ENCODE peak calls at places on chromosomes 6 and 20, in four cellular contexts. One of them, this sample, is unnamed.

GRCh38 chr20:32678948-32679347 is 5.2 kb upstream of the C20orf203 start:
- DNase-seq in NB4: no peak
- DNase-seq in pons: peak; percentile 67
- DNase-seq in non-pigmented ciliary epithelial cell: no peak
- DNase-seq in this sample: no peak

GRCh38 chr6:117676577-117677218 is 1.4 kb downstream of the NUS1 start:
- DNase-seq in NB4: peak; percentile 10
- DNase-seq in pons: no peak
- DNase-seq in non-pigmented ciliary epithelial cell: no peak
- DNase-seq in this sample: no peak

GRCh38 chr6:120147218-120147871 is 797.8 kb upstream of the MAN1A1 start:
- DNase-seq in NB4: peak; percentile 4
- DNase-seq in pons: no peak
- DNase-seq in non-pigmented ciliary epithelial cell: no peak
- DNase-seq in this sample: no peak

GRCh38 chr20:1813674-1814635 is 81.3 kb upstream of the SIRPA start:
- DNase-seq in NB4: no peak
- DNase-seq in pons: no peak
- DNase-seq in non-pigmented ciliary epithelial cell: no peak
- DNase-seq in this sample: no peak

GRCh38 chr6:33166811-33167210 is 25.5 kb downstream of the COL11A2 start:
- DNase-seq in NB4: no peak
- DNase-seq in pons: no peak
- DNase-seq in non-pigmented ciliary epithelial cell: no peak
- DNase-seq in this sample: no peak

GRCh38 chr6:69884231-69884630 is 17.9 kb downstream of the COL19A1 start:
- DNase-seq in NB4: no peak
- DNase-seq in pons: no peak
- DNase-seq in non-pigmented ciliary epithelial cell: no peak
- DNase-seq in this sample: no peak

GRCh38 chr6:34067814-34068213 is 78.1 kb downstream of the GRM4 start:
- DNase-seq in NB4: no peak
- DNase-seq in pons: no peak
- DNase-seq in non-pigmented ciliary epithelial cell: no peak
- DNase-seq in this sample: no peak

GRCh38 chr6:159110013-159110412 is 59.2 kb upstream of the FNDC1 start:
- DNase-seq in NB4: peak; percentile 68
- DNase-seq in pons: no peak
- DNase-seq in non-pigmented ciliary epithelial cell: no peak
- DNase-seq in this sample: peak; percentile 25

GRCh38 chr6:4941782-4942672 is 61.8 kb downstream of the RPP40 start:
- DNase-seq in NB4: peak; percentile 91
- DNase-seq in pons: peak; percentile 12
- DNase-seq in non-pigmented ciliary epithelial cell: peak; percentile 89
- DNase-seq in this sample: peak; percentile 82

GRCh38 chr6:146433881-146434741 is 109.5 kb upstream of the RAB32 start:
- DNase-seq in NB4: no peak
- DNase-seq in pons: no peak
- DNase-seq in non-pigmented ciliary epithelial cell: no peak
- DNase-seq in this sample: no peak

GRCh38 chr6:100663219-100663863 is 198.6 kb upstream of the SIM1 start:
- DNase-seq in NB4: no peak
- DNase-seq in pons: no peak
- DNase-seq in non-pigmented ciliary epithelial cell: peak; percentile 90
- DNase-seq in this sample: peak; percentile 58

GRCh38 chr6:118712955-118713354 is 61.6 kb upstream of the CEP85L start:
- DNase-seq in NB4: no peak
- DNase-seq in pons: peak; percentile 67
- DNase-seq in non-pigmented ciliary epithelial cell: no peak
- DNase-seq in this sample: peak; percentile 12

GRCh38 chr20:17210983-17211382 is 15.9 kb upstream of the PCSK2 start:
- DNase-seq in NB4: peak; percentile 53
- DNase-seq in pons: no peak
- DNase-seq in non-pigmented ciliary epithelial cell: no peak
- DNase-seq in this sample: no peak

GRCh38 chr20:16801919-16802651 is 53.9 kb downstream of the OTOR start:
- DNase-seq in NB4: peak; percentile 67
- DNase-seq in pons: peak; percentile 61
- DNase-seq in non-pigmented ciliary epithelial cell: no peak
- DNase-seq in this sample: no peak

GRCh38 chr6:10409160-10409765 is 5.6 kb downstream of the TFAP2A start:
- DNase-seq in NB4: no peak
- DNase-seq in pons: no peak
- DNase-seq in non-pigmented ciliary epithelial cell: no peak
- DNase-seq in this sample: no peak

GRCh38 chr6:41575598-41575997 is 29.4 kb downstream of the FOXP4 start:
- DNase-seq in NB4: no peak
- DNase-seq in pons: no peak
- DNase-seq in non-pigmented ciliary epithelial cell: no peak
- DNase-seq in this sample: no peak

GRCh38 chr20:33558348-33559144 is 68.7 kb downstream of the CBFA2T2 start:
- DNase-seq in NB4: no peak
- DNase-seq in pons: no peak
- DNase-seq in non-pigmented ciliary epithelial cell: no peak
- DNase-seq in this sample: no peak

GRCh38 chr6:3910264-3910663 is 61.1 kb downstream of the FAM50B start:
- DNase-seq in NB4: no peak
- DNase-seq in pons: no peak
- DNase-seq in non-pigmented ciliary epithelial cell: no peak
- DNase-seq in this sample: no peak